ENCODE peak calls at places on chromosomes 11 and 22, in nine cellular contexts. J, H, M, S, P, L, O, I and E are unnamed samples.

GRCh38 chr11:92980291-92980690 is 10.8 kb downstream of the MTNR1B start:
- DNase-seq in L (no peak), P (no peak), S (no peak), O (no peak), I (peak; percentile 45), H (no peak), J (no peak), M (no peak), E (no peak)

GRCh38 chr11:105357146-105357545 is 217.6 kb upstream of the CARD18 start:
- DNase-seq in M (no peak), P (no peak), S (no peak), L (no peak), O (no peak), H (no peak), I (no peak), J (no peak), E (no peak)

GRCh38 chr11:10350341-10350740 is 45.5 kb downstream of the ADM start:
- DNase-seq in L (no peak), J (peak; percentile 75), O (no peak), I (peak; percentile 71), M (peak; percentile 67), S (no peak), P (no peak), H (peak; percentile 78), E (no peak)

GRCh38 chr11:1568451-1568911 is 3.6 kb downstream of the DUSP8 start:
- DNase-seq in J (no peak), M (no peak), O (no peak), S (no peak), P (no peak), H (no peak), L (peak; percentile 81), I (no peak), E (no peak)

GRCh38 chr11:46414466-46414796 is 22.9 kb upstream of the CHRM4 start:
- DNase-seq in S (no peak), I (no peak), O (no peak), P (no peak), J (no peak), L (no peak), M (no peak), H (no peak), E (no peak)

GRCh38 chr11:64120951-64121569 is 44.9 kb downstream of the MACROD1 start:
- DNase-seq in P (no peak), S (peak; percentile 60), H (no peak), J (peak; percentile 38), I (peak; percentile 94), O (no peak), M (no peak), L (no peak), E (no peak)

GRCh38 chr22:49622241-49623105 is 205.2 kb downstream of the BRD1 start:
- DNase-seq in P (no peak), O (peak; percentile 62), J (no peak), I (no peak), H (no peak), S (no peak), M (no peak), L (peak; percentile 47), E (no peak)

GRCh38 chr22:39135092-39135896 is 17.2 kb downstream of the CBX7 start:
- DNase-seq in O (peak; percentile 40), I (peak; percentile 42), S (no peak), J (peak; percentile 23), L (peak; percentile 81), H (no peak), P (no peak), M (peak; percentile 39), E (no peak)

GRCh38 chr11:64271339-64272132 is 12.9 kb downstream of the BAD start:
- DNase-seq in J (peak; percentile 95), M (peak; percentile 95), H (peak; percentile 92), S (peak; percentile 91), P (peak; percentile 86), I (peak; percentile 95), O (peak; percentile 97), L (peak; percentile 95), E (peak; percentile 84)

GRCh38 chr11:64419818-64420485 is 61.0 kb downstream of the RPS6KA4 start:
- DNase-seq in H (peak; percentile 88), S (no peak), P (no peak), J (peak; percentile 57), L (no peak), M (peak; percentile 74), O (peak; percentile 89), I (peak; percentile 19), E (peak; percentile 13)

GRCh38 chr22:44398791-44399190 is 86.0 kb upstream of the SHISAL1 start:
- DNase-seq in I (no peak), O (peak; percentile 47), M (no peak), H (no peak), P (no peak), S (no peak), J (no peak), L (peak; percentile 51), E (no peak)

GRCh38 chr11:119459293-119459976 is 36.5 kb upstream of the THY1 start:
- DNase-seq in H (no peak), I (no peak), P (no peak), O (no peak), S (no peak), M (no peak), J (no peak), L (no peak), E (no peak)

GRCh38 chr11:119460130-119460529 is 37.2 kb upstream of the THY1 start:
- DNase-seq in S (no peak), I (no peak), M (no peak), O (no peak), J (no peak), L (no peak), H (no peak), P (no peak), E (no peak)

GRCh38 chr11:119461250-119461963 is 38.4 kb upstream of the THY1 start:
- DNase-seq in H (peak; percentile 55), M (no peak), S (no peak), O (no peak), I (no peak), L (no peak), J (no peak), P (no peak), E (no peak)

DNA sequence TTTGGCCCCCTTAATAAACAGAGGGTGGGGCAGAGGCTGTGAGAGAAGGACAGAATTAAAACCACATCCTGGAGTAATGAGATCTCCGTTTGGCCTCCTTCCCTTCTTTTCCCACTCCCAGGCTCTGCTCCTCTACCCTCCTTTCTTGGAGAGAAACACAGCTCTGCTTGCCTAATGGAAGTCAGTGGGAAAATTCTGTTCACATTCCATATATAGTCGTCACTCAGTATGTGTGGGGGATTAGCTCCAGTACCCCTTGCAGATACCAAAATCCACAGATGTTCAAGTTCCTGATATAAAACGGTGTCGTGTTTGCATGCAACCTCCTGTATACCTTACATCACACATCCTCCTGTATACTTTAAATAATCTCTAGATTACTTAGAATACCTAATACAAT is 37.6 kb upstream of the THY1 start:
- DNase-seq in P (peak; percentile 95), O (no peak), M (peak; percentile 82), I (no peak), H (peak; percentile 96), L (no peak), S (no peak), J (peak; percentile 97), E (peak; percentile 89)
- H3K4me3 ChIP-seq in P (no peak overlapping the region), O (no peak overlapping the region), M (no peak overlapping the region), I (no peak overlapping the region), H (no peak overlapping the region), L (no peak overlapping the region), S (no peak overlapping the region), J (no peak overlapping the region), E (no peak overlapping the region)

DNA sequence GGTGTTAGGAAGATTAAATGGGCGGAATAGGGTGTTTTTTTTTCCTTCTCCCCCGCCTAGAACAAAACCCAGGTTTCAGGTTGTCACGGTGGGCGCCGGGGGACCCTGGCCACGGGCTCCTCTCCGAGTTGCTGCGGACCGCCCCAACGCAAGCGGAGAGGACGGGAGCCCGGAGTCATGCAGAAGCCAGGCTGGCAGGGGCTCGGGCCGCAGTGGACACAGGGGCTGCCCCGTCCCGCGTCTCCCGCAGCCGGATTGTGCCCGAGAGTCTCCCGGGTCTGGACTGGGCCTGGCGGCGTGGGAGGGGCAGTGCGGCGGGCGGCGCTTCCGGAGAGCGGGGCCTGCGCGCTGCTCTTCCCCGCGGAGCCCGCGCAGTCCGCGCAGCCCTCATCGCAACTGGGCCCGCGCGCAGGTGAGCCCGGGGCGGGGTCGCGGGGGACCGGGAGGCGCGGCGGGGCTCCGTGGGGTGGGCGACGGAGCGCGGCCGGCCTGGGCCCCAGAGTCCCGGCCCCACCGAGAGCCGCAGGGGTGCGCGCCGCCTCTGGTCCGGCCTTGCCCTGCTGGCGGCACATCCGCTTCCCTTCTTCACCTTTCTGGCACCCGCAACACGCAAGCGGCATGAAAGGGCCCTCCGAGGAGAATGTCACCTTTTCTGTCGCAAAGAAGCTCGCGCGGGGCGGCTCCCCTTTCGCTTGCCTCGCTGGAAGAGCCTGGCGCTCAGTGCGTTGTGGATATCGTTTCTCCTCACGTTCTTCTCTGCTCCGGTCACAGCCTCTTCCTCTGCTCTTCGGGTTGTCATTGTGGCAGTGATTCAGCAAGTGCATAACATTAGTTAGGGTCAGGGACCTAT is at the start of gene TIRAP:
- DNase-seq in L (peak; percentile 93), H (peak; percentile 50), O (peak; percentile 85), P (no peak), S (peak; percentile 82), J (peak; percentile 52), I (peak; percentile 46), M (peak; percentile 44), E (no peak)
- TF ChIP-seq CTCF in L (no peak), H (no peak), O (peak; percentile 13), P (peak; percentile 2), S (no peak), J (no peak), I (no peak), M (no peak), E (no peak)

DNA sequence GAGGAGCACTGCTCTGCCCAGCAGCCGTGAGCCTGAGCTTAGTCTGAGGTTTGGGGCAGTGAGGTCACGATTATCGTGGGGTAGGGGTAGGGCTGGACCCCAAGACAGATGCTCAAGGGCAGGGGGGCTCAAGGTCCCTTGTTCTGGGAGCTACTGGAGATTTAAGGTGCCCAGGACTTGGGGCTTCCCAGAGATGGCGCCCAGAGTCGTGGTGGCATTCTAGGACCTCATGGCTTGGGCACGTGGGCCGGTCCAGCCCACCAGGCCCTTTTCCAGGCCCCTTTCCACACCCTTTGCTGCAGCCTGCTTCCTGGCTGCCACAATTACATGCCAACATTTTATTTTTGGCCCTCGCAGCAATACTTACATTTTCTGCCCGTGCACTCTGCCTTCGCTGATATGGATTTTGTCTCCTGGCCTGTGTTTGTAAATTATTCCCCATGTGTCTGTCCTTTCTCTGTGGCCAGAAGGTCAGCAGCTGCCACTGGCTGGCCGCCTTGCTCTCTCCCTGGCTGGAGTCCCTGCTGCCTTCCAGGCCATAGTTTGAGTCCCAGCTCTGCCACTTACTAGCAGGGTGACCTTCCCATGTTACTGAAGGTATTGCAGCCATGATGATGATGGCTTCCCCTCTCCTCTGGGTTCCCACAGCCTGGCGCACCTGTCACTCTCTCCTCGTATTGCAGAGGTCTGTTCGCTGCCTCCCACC is 11.2 kb downstream of the MB start:
- DNase-seq in J (no peak), P (no peak), H (no peak), S (no peak), I (no peak), L (no peak), M (no peak), O (no peak), E (no peak)
- H3K4me3 ChIP-seq in J (no peak overlapping the region), P (no peak overlapping the region), H (no peak overlapping the region), S (no peak overlapping the region), I (no peak overlapping the region), L (no peak overlapping the region), M (no peak overlapping the region), O (no peak overlapping the region), E (no peak overlapping the region)

DNA sequence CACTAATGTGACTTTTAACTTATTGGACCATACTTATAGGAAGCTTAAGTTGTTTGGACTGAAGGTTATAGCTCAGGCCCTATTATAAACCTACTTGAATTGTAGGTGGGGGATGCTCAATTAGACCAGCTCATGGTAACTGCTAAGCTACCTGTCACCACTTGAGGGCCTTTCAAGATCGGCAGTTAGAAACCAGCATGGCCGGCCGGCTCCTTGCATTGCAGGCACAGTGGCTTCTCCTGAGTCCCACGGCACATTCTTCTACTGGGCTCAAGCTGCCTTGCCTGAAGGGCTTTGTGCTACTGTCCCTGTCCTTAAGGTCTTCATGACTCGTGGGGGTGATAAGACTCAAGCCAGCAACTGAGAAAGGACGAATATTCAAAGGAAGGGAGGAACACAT is 70.8 kb downstream of the TBC1D22A start:
- DNase-seq in L (no peak), I (peak; percentile 64), P (no peak), M (peak; percentile 51), S (no peak), H (no peak), O (no peak), J (no peak), E (no peak)
- TF ChIP-seq CTCF in L (no peak), I (peak; percentile 56), P (peak; percentile 24), M (peak; percentile 48), S (no peak), H (no peak), O (no peak), J (no peak), E (peak; percentile 59)